ENCODE peak calls at places on chromosomes 11 and 22, in eight cellular contexts. Z is gastrocnemius medialis, M is ovary, C is transverse colon, G is tibial nerve, I is heart left ventricle, K is body of pancreas, R is A549. F is an unnamed sample.

GRCh38 chr11:6862961-6863360 is at the start of gene OR10A2:
- DNase-seq in Z (no peak), M (no peak), C (no peak), G (no peak), I (peak), K (no peak), R (no peak), F (no peak)

GRCh38 chr11:68308068-68308467 is 4.3 kb upstream of the LRP5 start:
- DNase-seq in Z (peak), M (no peak), C (no peak), G (no peak), I (peak), K (no peak), R (no peak), F (no peak)

GRCh38 chr22:49487950-49488349 is 339.7 kb downstream of the BRD1 start:
- DNase-seq in Z (no peak), M (no peak), C (no peak), G (no peak), I (no peak), K (peak), R (no peak), F (no peak)

GRCh38 chr11:70170596-70171210 is 32.4 kb upstream of the FADD start:
- DNase-seq in Z (no peak), M (no peak), C (no peak), G (no peak), I (no peak), K (no peak), R (no peak), F (no peak)

GRCh38 chr11:33329705-33330329 is 72.6 kb downstream of the HIPK3 start:
- DNase-seq in Z (peak), M (no peak), C (peak), G (peak), I (peak), K (peak), R (peak), F (no peak)

GRCh38 chr11:57644748-57645715 is 4.7 kb downstream of the YPEL4 start:
- DNase-seq in Z (peak), M (peak), C (peak), G (peak), I (peak), K (peak), R (peak), F (peak)

GRCh38 chr11:55726715-55727324 is 46.4 kb upstream of the OR5D13 start:
- DNase-seq in Z (no peak), M (no peak), C (no peak), G (no peak), I (no peak), K (no peak), R (peak), F (no peak)

GRCh38 chr22:37112084-37112728 is 2.7 kb upstream of the TMPRSS6 start:
- DNase-seq in Z (no peak), M (no peak), C (no peak), G (no peak), I (no peak), K (no peak), R (no peak), F (no peak)

GRCh38 chr11:92932023-92932422 is 37.4 kb upstream of the MTNR1B start:
- DNase-seq in Z (no peak), M (no peak), C (no peak), G (no peak), I (no peak), K (no peak), R (no peak), F (no peak)

GRCh38 chr11:122632178-122632824 is 23.2 kb upstream of the UBASH3B start:
- DNase-seq in Z (no peak), M (no peak), C (no peak), G (no peak), I (no peak), K (no peak), R (no peak), F (no peak)

GRCh38 chr11:65817815-65818680 is 15.7 kb upstream of the SNX32 start:
- DNase-seq in Z (peak), M (peak), C (peak), G (peak), I (peak), K (peak), R (peak), F (peak)

GRCh38 chr11:69114811-69115523 is 40.8 kb upstream of the SMIM38 start:
- DNase-seq in Z (no peak), M (no peak), C (no peak), G (no peak), I (peak), K (no peak), R (no peak), F (no peak)

GRCh38 chr22:41976070-41976901 is 7.0 kb downstream of the SEPTIN3 start:
- DNase-seq in Z (no peak), M (no peak), C (peak), G (no peak), I (peak), K (peak), R (no peak), F (no peak)

GRCh38 chr11:43508511-43508918 is 149.8 kb downstream of the TTC17 start:
- DNase-seq in Z (no peak), M (no peak), C (peak), G (no peak), I (no peak), K (no peak), R (peak), F (no peak)

GRCh38 chr22:43491737-43492136 is 79.9 kb downstream of the MPPED1 start:
- DNase-seq in Z (no peak), M (no peak), C (no peak), G (no peak), I (no peak), K (no peak), R (no peak), F (no peak)
- TF ChIP-seq POLR2A in Z (no peak), M (no peak), C (no peak), G (no peak), I (no peak), K (no peak), R (no peak), F (no peak)

GRCh38 chr11:112776834-112777793 is 184.1 kb upstream of the NCAM1 start:
- DNase-seq in Z (no peak), M (no peak), C (no peak), G (no peak), I (no peak), K (no peak), R (no peak), F (no peak)
- H3K4me3 ChIP-seq in Z (no peak), M (no peak), C (no peak), G (no peak), I (no peak), K (no peak), R (no peak), F (no peak)

GRCh38 chr11:71451596-71452353 is 1.2 kb upstream of the NADSYN1 start:
- DNase-seq in Z (peak), M (no peak), C (peak), G (no peak), I (no peak), K (peak), R (no peak), F (no peak)

GRCh38 chr11:71452354-71453020 is 516 bp upstream of the NADSYN1 start:
- DNase-seq in Z (peak), M (peak), C (peak), G (no peak), I (peak), K (peak), R (no peak), F (no peak)

GRCh38 chr11:71453911-71454304 is 905 bp downstream of the NADSYN1 start:
- DNase-seq in Z (no peak), M (no peak), C (no peak), G (no peak), I (no peak), K (no peak), R (no peak), F (no peak)

GRCh38 chr11:71454470-71455113 is 1.6 kb downstream of the NADSYN1 start:
- DNase-seq in Z (no peak), M (no peak), C (peak), G (no peak), I (no peak), K (peak), R (no peak), F (no peak)

GRCh38 chr11:71453021-71453910 is at the start of gene NADSYN1:
- DNase-seq in Z (peak), M (peak), C (peak), G (peak), I (peak), K (peak), R (peak), F (peak)
- TF ChIP-seq POLR2A in Z (peak), M (peak), C (peak), G (peak), I (peak), K (peak), R (peak), F (no peak)

DNA sequence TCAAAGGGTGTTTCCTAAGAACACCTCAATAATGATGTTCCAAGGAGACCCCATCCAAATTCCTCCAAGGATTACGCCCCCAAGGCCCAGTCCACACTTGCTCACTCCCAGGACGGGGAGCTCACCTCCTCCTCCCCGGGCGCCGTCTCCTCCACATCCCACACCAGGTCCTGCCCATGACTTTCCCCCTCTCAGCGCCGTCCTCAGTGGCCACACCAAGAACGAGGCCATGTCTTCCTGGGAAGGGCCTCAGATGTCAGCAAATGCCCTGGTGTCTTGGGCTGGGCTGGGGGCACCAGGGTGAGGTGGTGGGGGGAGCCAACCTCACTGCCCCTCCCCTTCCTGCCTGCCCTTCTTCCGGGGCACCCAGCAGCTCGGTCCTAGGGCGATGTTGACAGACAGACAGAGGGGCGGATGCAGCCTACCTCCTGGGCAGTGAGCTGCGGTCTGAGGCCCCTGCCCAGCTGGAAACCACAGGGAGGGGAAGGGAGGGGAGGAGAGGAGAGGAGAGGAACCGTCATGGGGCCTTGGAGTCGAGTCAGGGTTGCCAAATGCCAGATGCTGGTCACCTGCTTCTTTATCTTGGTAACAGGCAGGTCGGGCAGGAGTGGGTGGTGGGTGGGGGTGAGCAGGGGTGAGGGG is at the start of the genes C11orf21 and TSPAN32:
- DNase-seq in Z (peak), M (no peak), C (peak), G (no peak), I (peak), K (no peak), R (no peak), F (peak)
- H3K4me3 ChIP-seq in Z (no peak), M (no peak), C (no peak), G (no peak), I (peak), K (no peak), R (no peak), F (no peak)

GRCh38 chr11:61972112-61972795 is 4.8 kb upstream of the FTH1 start:
- DNase-seq in Z (no peak), M (peak), C (no peak), G (no peak), I (no peak), K (no peak), R (no peak), F (peak)

GRCh38 chr11:61969838-61970452 is 2.5 kb upstream of the FTH1 start:
- DNase-seq in Z (no peak), M (no peak), C (no peak), G (no peak), I (no peak), K (no peak), R (peak), F (no peak)

GRCh38 chr11:61972796-61973602 is 5.6 kb upstream of the FTH1 start:
- DNase-seq in Z (no peak), M (peak), C (no peak), G (no peak), I (no peak), K (peak), R (peak), F (no peak)

GRCh38 chr11:61969391-61969758 is 1.9 kb upstream of the FTH1 start:
- DNase-seq in Z (no peak), M (no peak), C (no peak), G (no peak), I (no peak), K (no peak), R (no peak), F (no peak)

DNA sequence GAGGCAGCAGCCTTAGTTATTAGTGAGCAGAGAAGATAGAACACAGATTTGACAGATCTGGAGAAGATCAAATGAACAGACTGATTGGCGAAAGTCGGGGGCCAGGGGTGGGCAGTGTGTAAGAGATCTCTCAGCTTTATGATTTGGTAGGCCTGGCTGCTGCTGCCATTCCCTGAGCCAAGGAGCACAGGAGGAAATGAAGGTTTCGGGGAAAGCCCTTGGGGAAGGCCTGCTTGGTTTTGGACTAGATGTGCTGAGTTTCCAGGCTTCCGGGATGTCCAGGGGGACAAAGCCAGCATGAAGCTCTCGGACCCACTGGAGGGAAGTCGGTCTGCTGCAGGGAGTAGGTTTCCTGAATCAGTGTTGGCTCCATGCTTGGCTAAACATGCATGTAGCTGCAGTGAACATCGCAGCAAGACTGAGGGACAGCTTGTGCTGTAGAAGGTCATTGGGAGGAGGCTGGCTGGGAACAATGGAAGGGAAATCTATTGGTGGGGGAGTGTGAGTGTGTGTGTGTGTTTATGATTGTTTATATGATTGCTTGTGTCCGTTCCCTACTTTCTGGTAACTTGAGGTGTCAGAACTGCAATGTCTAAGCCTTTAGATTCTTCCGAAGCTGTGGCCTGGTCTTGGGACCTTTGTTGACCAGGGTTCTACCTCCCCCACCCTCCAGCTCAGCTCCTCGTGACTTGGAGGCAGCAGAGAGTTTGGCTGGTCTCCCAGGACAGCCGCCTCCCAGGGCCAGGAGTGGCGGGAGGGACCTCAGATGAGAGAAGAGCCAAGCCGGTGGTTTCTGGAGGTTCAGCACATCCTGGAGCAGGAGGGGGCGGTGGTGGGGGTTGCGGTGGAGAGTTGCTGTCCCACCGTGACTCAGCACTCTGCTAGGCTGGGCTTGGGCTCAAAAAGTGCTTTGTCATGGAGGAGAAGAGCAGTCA is 4.0 kb upstream of the FTH1 start:
- DNase-seq in Z (peak), M (peak), C (peak), G (peak), I (peak), K (peak), R (peak), F (peak)
- TF ChIP-seq POLR2A in Z (peak), M (peak), C (peak), G (peak), I (peak), K (peak), R (no peak), F (no peak)

GRCh38 chr22:48443680-48444079 is 1384.0 kb downstream of the BRD1 start:
- DNase-seq in Z (no peak), M (no peak), C (no peak), G (no peak), I (no peak), K (no peak), R (no peak), F (no peak)

GRCh38 chr22:48442663-48443062 is 1385.0 kb downstream of the BRD1 start:
- DNase-seq in Z (no peak), M (no peak), C (no peak), G (no peak), I (no peak), K (no peak), R (no peak), F (no peak)

GRCh38 chr22:48441553-48441850 is 1386.2 kb downstream of the BRD1 start:
- DNase-seq in Z (no peak), M (no peak), C (no peak), G (no peak), I (no peak), K (no peak), R (no peak), F (no peak)

GRCh38 chr22:48445113-48445827 is 1382.4 kb downstream of the BRD1 start:
- DNase-seq in Z (no peak), M (no peak), C (no peak), G (no peak), I (no peak), K (no peak), R (peak), F (no peak)

GRCh38 chr22:48444320-48445112 is 1383.2 kb downstream of the BRD1 start:
- DNase-seq in Z (no peak), M (no peak), C (no peak), G (no peak), I (no peak), K (no peak), R (no peak), F (no peak)
- H3K4me3 ChIP-seq in Z (no peak), M (no peak), C (no peak), G (no peak), I (no peak), K (no peak), R (no peak), F (no peak)

DNA sequence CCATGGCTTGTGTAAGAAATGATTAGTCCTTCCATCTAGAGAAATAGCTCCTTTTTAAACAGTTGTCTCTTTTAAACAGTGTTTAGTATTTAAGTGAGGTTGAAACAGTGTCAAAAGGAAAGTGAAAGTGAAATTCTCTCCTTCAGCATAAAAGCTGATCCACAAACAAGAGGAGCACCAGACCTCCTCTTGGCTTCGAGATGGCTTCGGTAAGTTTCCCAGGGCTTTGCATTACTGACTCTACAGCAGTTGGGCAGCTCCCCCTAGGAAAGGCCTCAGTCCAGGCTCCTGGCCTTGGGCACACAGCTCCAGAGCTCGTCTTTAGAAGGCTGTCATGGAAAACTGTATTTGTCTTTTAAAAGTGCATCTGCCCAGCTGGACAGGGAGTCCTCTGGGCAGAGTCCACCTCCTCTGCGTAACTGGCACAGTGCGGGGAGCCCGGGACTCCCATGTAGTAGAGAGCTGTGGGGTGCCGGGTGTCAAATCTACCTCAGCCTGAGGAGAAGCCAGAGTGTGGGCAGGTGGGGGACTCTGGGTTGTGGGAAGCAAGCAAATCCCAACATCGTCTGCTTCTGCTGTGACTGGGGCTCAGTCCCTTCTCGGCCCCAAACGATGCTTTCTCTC is at the start of gene PLAAT4:
- DNase-seq in Z (no peak), M (peak), C (peak), G (peak), I (peak), K (peak), R (no peak), F (peak)
- TF ChIP-seq POLR2A in Z (no peak), M (no peak), C (peak), G (no peak), I (no peak), K (no peak), R (no peak), F (no peak)

GRCh38 chr11:100930185-100930778 is 199.3 kb downstream of the PGR start:
- DNase-seq in Z (no peak), M (no peak), C (no peak), G (no peak), I (no peak), K (no peak), R (peak), F (no peak)

GRCh38 chr11:100927579-100927978 is 202.0 kb downstream of the PGR start:
- DNase-seq in Z (no peak), M (no peak), C (no peak), G (no peak), I (no peak), K (no peak), R (no peak), F (no peak)

GRCh38 chr11:100929377-100929776 is 200.2 kb downstream of the PGR start:
- DNase-seq in Z (no peak), M (no peak), C (no peak), G (no peak), I (no peak), K (no peak), R (no peak), F (no peak)

GRCh38 chr11:100925935-100926334 is 203.7 kb downstream of the PGR start:
- DNase-seq in Z (no peak), M (no peak), C (no peak), G (no peak), I (no peak), K (no peak), R (peak), F (no peak)

DNA sequence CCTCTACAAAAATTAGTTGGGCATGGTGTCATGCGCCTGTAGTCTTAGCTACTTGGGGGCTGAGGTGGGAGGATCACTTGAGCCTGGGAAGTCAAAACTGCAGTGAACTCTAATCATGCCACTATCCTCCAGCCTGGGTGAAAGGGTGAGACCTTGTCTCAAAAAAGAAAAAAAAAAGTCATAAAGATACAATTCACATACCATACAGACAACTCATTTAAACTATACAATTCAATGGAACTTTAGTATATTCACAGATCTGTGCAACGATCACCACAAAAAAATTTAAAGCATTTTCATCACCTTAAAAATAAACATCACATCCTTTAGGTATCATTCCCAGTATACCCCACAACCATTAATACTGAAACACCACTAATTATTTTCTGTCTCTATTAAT is 201.2 kb downstream of the PGR start:
- DNase-seq in Z (no peak), M (no peak), C (no peak), G (no peak), I (no peak), K (no peak), R (no peak), F (no peak)
- H3K4me3 ChIP-seq in Z (no peak), M (no peak), C (no peak), G (no peak), I (no peak), K (no peak), R (no peak), F (no peak)

GRCh38 chr11:60952742-60953170 is 780 bp upstream of the SLC15A3 start:
- DNase-seq in Z (no peak), M (no peak), C (no peak), G (no peak), I (no peak), K (no peak), R (no peak), F (no peak)

GRCh38 chr11:60951909-60952741 is at the start of gene SLC15A3:
- DNase-seq in Z (peak), M (peak), C (peak), G (peak), I (peak), K (peak), R (no peak), F (peak)

GRCh38 chr11:60954421-60954820 is 2.4 kb upstream of the SLC15A3 start:
- DNase-seq in Z (no peak), M (no peak), C (no peak), G (no peak), I (no peak), K (no peak), R (no peak), F (no peak)

GRCh38 chr11:60955566-60955965 is 3.6 kb upstream of the SLC15A3 start:
- DNase-seq in Z (no peak), M (no peak), C (no peak), G (no peak), I (no peak), K (no peak), R (no peak), F (no peak)

GRCh38 chr11:60953781-60954180 is 1.8 kb upstream of the SLC15A3 start:
- DNase-seq in Z (no peak), M (no peak), C (no peak), G (no peak), I (no peak), K (no peak), R (no peak), F (no peak)
- TF ChIP-seq POLR2A in Z (no peak), M (no peak), C (no peak), G (no peak), I (no peak), K (no peak), R (no peak), F (no peak)